ENCODE peak calls at places on chromosomes 7 and 10, in six cellular contexts. One of them, this sample, is unnamed.
A peak's percentile ranks its signal among the peaks of the same experiment; 100 is the strongest.

GRCh38 chr10:26697922-26698608 is 564 bp downstream of the PDSS1 start:
- DNase-seq in body of pancreas: no peak
- DNase-seq in PC-9: no peak
- DNase-seq in colonic mucosa: no peak
- DNase-seq in mammary epithelial cell: peak; percentile 14
- DNase-seq in CD8-positive, alpha-beta T cell: no peak
- DNase-seq in this sample: no peak

GRCh38 chr7:116512524-116513188 is 12.2 kb upstream of the CAV1 start:
- DNase-seq in body of pancreas: no peak
- DNase-seq in PC-9: no peak
- DNase-seq in colonic mucosa: no peak
- DNase-seq in mammary epithelial cell: peak; percentile 51
- DNase-seq in CD8-positive, alpha-beta T cell: no peak
- DNase-seq in this sample: no peak

GRCh38 chr10:20624642-20625041 is 272.5 kb downstream of the NEBL start:
- DNase-seq in body of pancreas: peak; percentile 17
- DNase-seq in PC-9: no peak
- DNase-seq in colonic mucosa: no peak
- DNase-seq in mammary epithelial cell: no peak
- DNase-seq in CD8-positive, alpha-beta T cell: no peak
- DNase-seq in this sample: peak; percentile 69

GRCh38 chr10:22436893-22437619 is 91.8 kb downstream of the SPAG6 start:
- DNase-seq in body of pancreas: peak; percentile 90
- DNase-seq in PC-9: peak; percentile 61
- DNase-seq in colonic mucosa: peak; percentile 88
- DNase-seq in mammary epithelial cell: peak; percentile 77
- DNase-seq in CD8-positive, alpha-beta T cell: peak; percentile 86
- DNase-seq in this sample: peak; percentile 90

GRCh38 chr10:118568327-118568848 is 27.1 kb downstream of the PRLHR start:
- DNase-seq in body of pancreas: peak; percentile 80
- DNase-seq in PC-9: peak; percentile 42
- DNase-seq in colonic mucosa: peak; percentile 62
- DNase-seq in mammary epithelial cell: peak; percentile 36
- DNase-seq in CD8-positive, alpha-beta T cell: peak; percentile 37
- DNase-seq in this sample: no peak

GRCh38 chr7:101678713-101679112 is 49.6 kb upstream of the MYL10 start:
- DNase-seq in body of pancreas: no peak
- DNase-seq in PC-9: no peak
- DNase-seq in colonic mucosa: no peak
- DNase-seq in mammary epithelial cell: peak; percentile 13
- DNase-seq in CD8-positive, alpha-beta T cell: no peak
- DNase-seq in this sample: no peak

GRCh38 chr10:126063353-126063791 is 167.0 kb downstream of the FANK1 start:
- DNase-seq in body of pancreas: no peak
- DNase-seq in PC-9: peak; percentile 81
- DNase-seq in colonic mucosa: no peak
- DNase-seq in mammary epithelial cell: peak; percentile 65
- DNase-seq in CD8-positive, alpha-beta T cell: no peak
- DNase-seq in this sample: no peak

GRCh38 chr7:1403844-1404404 is 55.3 kb downstream of the MICALL2 start:
- DNase-seq in body of pancreas: no peak
- DNase-seq in PC-9: no peak
- DNase-seq in colonic mucosa: no peak
- DNase-seq in mammary epithelial cell: no peak
- DNase-seq in CD8-positive, alpha-beta T cell: no peak
- DNase-seq in this sample: no peak

GRCh38 chr7:151818674-151819519 is 58.0 kb downstream of the PRKAG2 start:
- DNase-seq in body of pancreas: peak; percentile 89
- DNase-seq in PC-9: peak; percentile 93
- DNase-seq in colonic mucosa: peak; percentile 41
- DNase-seq in mammary epithelial cell: no peak
- DNase-seq in CD8-positive, alpha-beta T cell: no peak
- DNase-seq in this sample: no peak

GRCh38 chr10:113060221-113061053 is 110.4 kb downstream of the TCF7L2 start:
- DNase-seq in body of pancreas: no peak
- DNase-seq in PC-9: no peak
- DNase-seq in colonic mucosa: peak; percentile 62
- DNase-seq in mammary epithelial cell: no peak
- DNase-seq in CD8-positive, alpha-beta T cell: no peak
- DNase-seq in this sample: no peak

GRCh38 chr10:97612386-97612785 is 20.9 kb downstream of the MORN4 start:
- DNase-seq in body of pancreas: peak; percentile 19
- DNase-seq in PC-9: peak; percentile 51
- DNase-seq in colonic mucosa: no peak
- DNase-seq in mammary epithelial cell: peak; percentile 62
- DNase-seq in CD8-positive, alpha-beta T cell: no peak
- DNase-seq in this sample: no peak

GRCh38 chr7:84194484-84195260 is at the start of gene SEMA3A:
- DNase-seq in body of pancreas: peak; percentile 15
- DNase-seq in PC-9: no peak
- DNase-seq in colonic mucosa: peak; percentile 22
- DNase-seq in mammary epithelial cell: peak; percentile 93
- DNase-seq in CD8-positive, alpha-beta T cell: no peak
- DNase-seq in this sample: no peak

GRCh38 chr10:47340613-47341170 is 7.5 kb upstream of the RBP3 start:
- DNase-seq in body of pancreas: peak; percentile 68
- DNase-seq in PC-9: peak; percentile 50
- DNase-seq in colonic mucosa: peak; percentile 80
- DNase-seq in mammary epithelial cell: peak; percentile 47
- DNase-seq in CD8-positive, alpha-beta T cell: peak; percentile 55
- DNase-seq in this sample: peak; percentile 49

GRCh38 chr10:4006848-4007247 is 221.8 kb upstream of the KLF6 start:
- DNase-seq in body of pancreas: no peak
- DNase-seq in PC-9: no peak
- DNase-seq in colonic mucosa: no peak
- DNase-seq in mammary epithelial cell: no peak
- DNase-seq in CD8-positive, alpha-beta T cell: no peak
- DNase-seq in this sample: no peak

GRCh38 chr10:110918269-110918632 is 729 bp downstream of the BBIP1 start:
- DNase-seq in body of pancreas: peak; percentile 98
- DNase-seq in PC-9: peak; percentile 84
- DNase-seq in colonic mucosa: peak; percentile 97
- DNase-seq in mammary epithelial cell: no peak
- DNase-seq in CD8-positive, alpha-beta T cell: no peak
- DNase-seq in this sample: peak; percentile 96

GRCh38 chr10:72889391-72889831 is 4.1 kb upstream of the OIT3 start:
- DNase-seq in body of pancreas: no peak
- DNase-seq in PC-9: no peak
- DNase-seq in colonic mucosa: no peak
- DNase-seq in mammary epithelial cell: peak; percentile 99
- DNase-seq in CD8-positive, alpha-beta T cell: no peak
- DNase-seq in this sample: no peak

GRCh38 chr10:119257894-119258293 is 50.5 kb downstream of the GRK5 start:
- DNase-seq in body of pancreas: no peak
- DNase-seq in PC-9: no peak
- DNase-seq in colonic mucosa: no peak
- DNase-seq in mammary epithelial cell: no peak
- DNase-seq in CD8-positive, alpha-beta T cell: no peak
- DNase-seq in this sample: no peak

GRCh38 chr7:78702770-78703169 is 750.7 kb downstream of the MAGI2 start:
- DNase-seq in body of pancreas: no peak
- DNase-seq in PC-9: peak; percentile 37
- DNase-seq in colonic mucosa: no peak
- DNase-seq in mammary epithelial cell: peak; percentile 83
- DNase-seq in CD8-positive, alpha-beta T cell: no peak
- DNase-seq in this sample: no peak

GRCh38 chr7:78709658-78710057 is 743.8 kb downstream of the MAGI2 start:
- DNase-seq in body of pancreas: no peak
- DNase-seq in PC-9: no peak
- DNase-seq in colonic mucosa: no peak
- DNase-seq in mammary epithelial cell: no peak
- DNase-seq in CD8-positive, alpha-beta T cell: no peak
- DNase-seq in this sample: no peak

DNA sequence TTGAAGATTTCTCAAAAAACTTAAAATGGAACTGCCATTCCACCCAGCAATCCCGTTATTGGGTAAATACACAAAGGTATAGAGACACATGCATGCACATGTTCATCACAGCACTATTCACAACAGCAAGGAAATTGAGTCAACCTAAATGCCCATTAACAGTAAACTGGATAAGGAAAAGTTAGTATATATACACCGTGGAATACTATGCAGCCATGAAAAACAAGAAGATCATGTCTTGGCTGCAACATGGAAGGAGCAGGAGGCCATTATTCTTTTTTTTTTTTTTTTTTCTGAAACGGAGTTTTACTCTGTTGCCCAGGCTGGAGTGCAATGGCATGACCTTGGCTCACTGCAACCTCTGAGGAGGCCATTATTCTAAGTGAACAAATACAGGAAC is 749.0 kb downstream of the MAGI2 start:
- DNase-seq in body of pancreas: no peak
- DNase-seq in PC-9: no peak
- DNase-seq in colonic mucosa: no peak
- DNase-seq in mammary epithelial cell: no peak
- DNase-seq in CD8-positive, alpha-beta T cell: no peak
- DNase-seq in this sample: no peak
- H3K4me1 ChIP-seq in body of pancreas: no peaks in the 10 kb centered on the region
- H3K4me1 ChIP-seq in PC-9: no peaks in the 10 kb centered on the region
- H3K4me1 ChIP-seq in colonic mucosa: no peaks in the 10 kb centered on the region
- H3K4me1 ChIP-seq in mammary epithelial cell: no peaks in the 10 kb centered on the region
- H3K4me1 ChIP-seq in CD8-positive, alpha-beta T cell: no peaks in the 10 kb centered on the region
- H3K4me1 ChIP-seq in this sample: no peaks in the 10 kb centered on the region

GRCh38 chr7:6510476-6511133 is 40.7 kb downstream of the GRID2IP start:
- DNase-seq in body of pancreas: no peak
- DNase-seq in PC-9: no peak
- DNase-seq in colonic mucosa: no peak
- DNase-seq in mammary epithelial cell: no peak
- DNase-seq in CD8-positive, alpha-beta T cell: no peak
- DNase-seq in this sample: no peak

GRCh38 chr7:6513541-6513940 is 37.7 kb downstream of the GRID2IP start:
- DNase-seq in body of pancreas: no peak
- DNase-seq in PC-9: no peak
- DNase-seq in colonic mucosa: no peak
- DNase-seq in mammary epithelial cell: no peak
- DNase-seq in CD8-positive, alpha-beta T cell: no peak
- DNase-seq in this sample: no peak

GRCh38 chr7:6520163-6520981 is 30.9 kb downstream of the GRID2IP start:
- DNase-seq in body of pancreas: no peak
- DNase-seq in PC-9: no peak
- DNase-seq in colonic mucosa: no peak
- DNase-seq in mammary epithelial cell: no peak
- DNase-seq in CD8-positive, alpha-beta T cell: no peak
- DNase-seq in this sample: no peak

GRCh38 chr7:6512892-6513291 is 38.4 kb downstream of the GRID2IP start:
- DNase-seq in body of pancreas: no peak
- DNase-seq in PC-9: no peak
- DNase-seq in colonic mucosa: no peak
- DNase-seq in mammary epithelial cell: no peak
- DNase-seq in CD8-positive, alpha-beta T cell: no peak
- DNase-seq in this sample: no peak

DNA sequence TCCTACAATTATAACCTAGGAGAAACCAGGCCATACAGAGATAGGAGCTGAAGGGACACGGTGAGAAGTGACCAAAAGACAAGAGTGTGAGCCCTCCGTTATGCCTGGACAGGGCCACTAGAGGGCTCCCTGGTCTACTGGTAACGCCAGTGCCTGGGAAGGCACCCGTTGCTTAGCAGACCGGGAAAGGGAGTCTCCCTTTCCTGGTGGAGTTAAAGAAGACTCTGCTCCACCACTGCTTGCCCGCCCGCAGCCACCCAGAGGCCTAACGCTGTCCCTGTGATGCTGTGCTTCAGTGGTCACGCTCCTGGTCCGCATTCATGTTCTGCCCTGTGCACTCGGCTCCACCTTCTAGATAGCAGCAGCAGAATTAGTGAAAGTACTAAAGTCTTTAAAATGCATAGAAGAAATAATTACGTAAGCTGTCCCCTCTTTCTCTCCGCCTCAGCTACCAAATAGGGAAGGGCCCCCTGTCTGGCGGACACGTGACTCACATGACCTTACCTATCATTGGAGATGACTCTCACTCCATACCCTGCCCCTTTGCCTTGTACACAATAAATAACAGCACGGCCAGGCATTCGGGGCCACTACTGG is 34.8 kb downstream of the GRID2IP start:
- DNase-seq in body of pancreas: peak; percentile 89
- DNase-seq in PC-9: peak; percentile 74
- DNase-seq in colonic mucosa: peak; percentile 86
- DNase-seq in mammary epithelial cell: peak; percentile 70
- DNase-seq in CD8-positive, alpha-beta T cell: peak; percentile 51
- DNase-seq in this sample: peak; percentile 79
- TF ChIP-seq CTCF in body of pancreas: peak; percentile 81
- TF ChIP-seq CTCF in PC-9: peak; percentile 95
- TF ChIP-seq CTCF in colonic mucosa: peak; percentile 89
- TF ChIP-seq CTCF in mammary epithelial cell: peak; percentile 65
- TF ChIP-seq CTCF in CD8-positive, alpha-beta T cell: peak; percentile 84
- TF ChIP-seq CTCF in this sample: peak; percentile 82

DNA sequence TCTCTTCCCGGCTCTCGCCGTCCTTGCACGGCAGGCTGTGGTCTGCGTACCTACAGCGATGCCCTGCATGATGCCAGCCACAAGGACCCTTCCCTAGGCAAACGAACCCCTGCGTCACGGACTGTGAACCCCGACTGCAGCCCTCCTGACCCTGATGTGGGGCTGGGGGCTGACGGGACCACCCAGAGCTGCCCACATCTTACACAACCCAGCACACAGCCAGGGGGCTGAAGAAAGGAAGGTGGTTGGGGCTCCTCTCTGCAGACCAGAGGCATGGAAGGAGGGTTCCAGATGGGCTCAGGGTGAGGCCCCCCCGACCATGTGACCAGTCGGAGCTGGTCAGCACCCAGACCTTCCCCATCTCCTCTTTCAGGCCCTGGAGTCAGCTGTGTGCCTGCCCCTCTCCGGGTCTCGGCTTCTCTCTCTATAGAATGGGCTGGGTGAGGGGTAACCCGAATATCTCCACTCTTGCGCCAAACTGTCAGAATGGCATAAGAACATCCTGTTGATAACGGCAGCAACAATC is 41.4 kb downstream of the EBF3 start:
- DNase-seq in body of pancreas: no peak
- DNase-seq in PC-9: no peak
- DNase-seq in colonic mucosa: no peak
- DNase-seq in mammary epithelial cell: no peak
- DNase-seq in CD8-positive, alpha-beta T cell: no peak
- DNase-seq in this sample: no peak
- H3K27ac ChIP-seq in body of pancreas: no peak overlapping the region
- H3K27ac ChIP-seq in PC-9: no peak overlapping the region
- H3K27ac ChIP-seq in colonic mucosa: no peak overlapping the region
- H3K27ac ChIP-seq in mammary epithelial cell: no peak overlapping the region
- H3K27ac ChIP-seq in CD8-positive, alpha-beta T cell: no peak overlapping the region
- H3K27ac ChIP-seq in this sample: no peak overlapping the region

GRCh38 chr10:70166394-70166793 is 3.9 kb downstream of the SAR1A start:
- DNase-seq in body of pancreas: no peak
- DNase-seq in PC-9: no peak
- DNase-seq in colonic mucosa: no peak
- DNase-seq in mammary epithelial cell: no peak
- DNase-seq in CD8-positive, alpha-beta T cell: no peak
- DNase-seq in this sample: no peak

GRCh38 chr10:70162892-70163201 is 7.5 kb downstream of the SAR1A start:
- DNase-seq in body of pancreas: no peak
- DNase-seq in PC-9: no peak
- DNase-seq in colonic mucosa: no peak
- DNase-seq in mammary epithelial cell: no peak
- DNase-seq in CD8-positive, alpha-beta T cell: no peak
- DNase-seq in this sample: no peak

GRCh38 chr10:70163448-70163847 is 6.9 kb downstream of the SAR1A start:
- DNase-seq in body of pancreas: no peak
- DNase-seq in PC-9: no peak
- DNase-seq in colonic mucosa: no peak
- DNase-seq in mammary epithelial cell: no peak
- DNase-seq in CD8-positive, alpha-beta T cell: no peak
- DNase-seq in this sample: no peak

GRCh38 chr10:70162157-70162891 is 8.0 kb downstream of the SAR1A start:
- DNase-seq in body of pancreas: no peak
- DNase-seq in PC-9: no peak
- DNase-seq in colonic mucosa: no peak
- DNase-seq in mammary epithelial cell: no peak
- DNase-seq in CD8-positive, alpha-beta T cell: no peak
- DNase-seq in this sample: no peak

GRCh38 chr10:70164179-70164578 is 6.1 kb downstream of the SAR1A start:
- DNase-seq in body of pancreas: no peak
- DNase-seq in PC-9: no peak
- DNase-seq in colonic mucosa: no peak
- DNase-seq in mammary epithelial cell: no peak
- DNase-seq in CD8-positive, alpha-beta T cell: no peak
- DNase-seq in this sample: no peak
- H3K4me1 ChIP-seq in body of pancreas: peaks cover 43% of the 10 kb centered on the region
- H3K4me1 ChIP-seq in PC-9: peaks cover 16% of the 10 kb centered on the region
- H3K4me1 ChIP-seq in colonic mucosa: peaks cover 10% of the 10 kb centered on the region
- H3K4me1 ChIP-seq in mammary epithelial cell: peaks cover 8% of the 10 kb centered on the region
- H3K4me1 ChIP-seq in CD8-positive, alpha-beta T cell: peaks cover 74% of the 10 kb centered on the region
- H3K4me1 ChIP-seq in this sample: peaks cover 6% of the 10 kb centered on the region